ENCODE peak calls at places on chromosomes 6 and 20, in eight cellular contexts. X is LoVo; N is activated CD8-positive, alpha-beta memory T cell treated with anti-CD3 and anti-CD28 coated beads for 1 hour; V is activated naive CD4-positive, alpha-beta T cell treated with Interleukin-2 at 50 U/mL for 16 hours; S is AG04450; U is activated gamma-delta T cell treated with Interleukin-2 at 50 U/mL for 16 hours; R is posterior cingulate gyrus; F is activated T-helper 9 cell treated with anti-CD3 and anti-CD28 coated beads, Interleukin-2, amount 50 U/mL, for 16 hours. O is an unnamed sample.
A peak's percentile ranks its signal among the peaks of the same experiment; 100 is the strongest.

GRCh38 chr6:37324131-37325033 is 29.4 kb upstream of the RNF8 start:
- DNase-seq in X (peak; percentile 24), N (no peak), V (peak; percentile 21), S (no peak), U (no peak), R (no peak), F (no peak), O (no peak)

GRCh38 chr20:34907616-34908469 is 31.4 kb downstream of the ACSS2 start:
- DNase-seq in X (peak; percentile 92), N (no peak), V (no peak), S (peak; percentile 61), U (no peak), R (no peak), F (no peak), O (peak; percentile 11)

GRCh38 chr20:25042531-25043498 is 15.1 kb downstream of the ACSS1 start:
- DNase-seq in X (no peak), N (no peak), V (peak; percentile 10), S (no peak), U (peak; percentile 54), R (peak; percentile 73), F (no peak), O (peak; percentile 57)

GRCh38 chr20:14406495-14406894 is 69.1 kb upstream of the FLRT3 start:
- DNase-seq in X (peak; percentile 73), N (no peak), V (no peak), S (no peak), U (no peak), R (no peak), F (no peak), O (no peak)

GRCh38 chr20:48148916-48149672 is 363.8 kb upstream of the SULF2 start:
- DNase-seq in X (no peak), N (no peak), V (no peak), S (no peak), U (no peak), R (no peak), F (no peak), O (no peak)

GRCh38 chr6:169841251-169841650 is 89.8 kb downstream of the ERMARD start:
- DNase-seq in X (no peak), N (no peak), V (no peak), S (no peak), U (no peak), R (peak; percentile 61), F (no peak), O (no peak)

GRCh38 chr6:116508527-116508926 is 2.9 kb upstream of the CALHM5 start:
- DNase-seq in X (no peak), N (no peak), V (no peak), S (no peak), U (no peak), R (no peak), F (no peak), O (no peak)

GRCh38 chr6:41200296-41200900 is 551 bp downstream of the TREML2 start:
- DNase-seq in X (no peak), N (no peak), V (peak; percentile 56), S (no peak), U (peak; percentile 51), R (no peak), F (peak; percentile 29), O (no peak)

GRCh38 chr6:36130672-36131516 is 581 bp downstream of the MAPK13 start:
- DNase-seq in X (peak; percentile 63), N (no peak), V (peak; percentile 70), S (no peak), U (peak; percentile 53), R (no peak), F (peak; percentile 47), O (no peak)

GRCh38 chr6:102766946-102767345 is 1373.4 kb downstream of the GRIK2 start:
- DNase-seq in X (no peak), N (no peak), V (no peak), S (no peak), U (no peak), R (no peak), F (no peak), O (no peak)

GRCh38 chr20:63544958-63545516 is 2.5 kb downstream of the SRMS start:
- DNase-seq in X (peak; percentile 94), N (no peak), V (no peak), S (no peak), U (no peak), R (no peak), F (no peak), O (no peak)

GRCh38 chr6:133243723-133244122 is 2.6 kb downstream of the EYA4 start:
- DNase-seq in X (no peak), N (no peak), V (no peak), S (no peak), U (no peak), R (no peak), F (no peak), O (peak; percentile 12)

GRCh38 chr20:19699132-19699971 is 58.7 kb upstream of the RIN2 start:
- DNase-seq in X (no peak), N (no peak), V (no peak), S (peak; percentile 42), U (no peak), R (no peak), F (no peak), O (no peak)

GRCh38 chr6:164322533-164322932 is 908.0 kb downstream of the QKI start:
- DNase-seq in X (no peak), N (no peak), V (no peak), S (no peak), U (no peak), R (no peak), F (no peak), O (no peak)

GRCh38 chr6:44264154-44265002 is 973 bp downstream of the NFKBIE start:
- DNase-seq in X (no peak), N (no peak), V (peak; percentile 36), S (no peak), U (peak; percentile 33), R (peak; percentile 83), F (no peak), O (no peak)

GRCh38 chr6:16239090-16239797 is 857 bp downstream of the GMPR start:
- DNase-seq in X (peak; percentile 64), N (no peak), V (peak; percentile 9), S (no peak), U (no peak), R (peak; percentile 91), F (no peak), O (peak; percentile 79)

GRCh38 chr20:39309458-39309857 is 347.3 kb downstream of the DHX35 start:
- DNase-seq in X (no peak), N (no peak), V (no peak), S (no peak), U (no peak), R (no peak), F (no peak), O (no peak)

GRCh38 chr6:63783096-63783495 is 147.5 kb downstream of the PHF3 start:
- DNase-seq in X (peak; percentile 14), N (no peak), V (no peak), S (no peak), U (no peak), R (no peak), F (no peak), O (no peak)

GRCh38 chr6:168280020-168280898 is 39.3 kb downstream of the DACT2 start:
- DNase-seq in X (no peak), N (no peak), V (no peak), S (no peak), U (no peak), R (no peak), F (no peak), O (no peak)

GRCh38 chr20:1998715-1999114 is 4.9 kb upstream of the PDYN start:
- DNase-seq in X (no peak), N (no peak), V (no peak), S (no peak), U (no peak), R (no peak), F (no peak), O (no peak)

GRCh38 chr6:170177383-170178265 is 113.3 kb downstream of the DLL1 start:
- DNase-seq in X (no peak), N (no peak), V (no peak), S (no peak), U (no peak), R (peak; percentile 66), F (no peak), O (no peak)

GRCh38 chr6:155448823-155449789 is 6.5 kb downstream of the NOX3 start:
- DNase-seq in X (no peak), N (no peak), V (no peak), S (no peak), U (no peak), R (no peak), F (no peak), O (no peak)

GRCh38 chr20:3716195-3716834 is 3.9 kb upstream of the SIGLEC1 start:
- DNase-seq in X (peak; percentile 25), N (no peak), V (peak; percentile 14), S (no peak), U (no peak), R (peak; percentile 81), F (no peak), O (no peak)

GRCh38 chr6:101281266-101281665 is 112.2 kb upstream of the GRIK2 start:
- DNase-seq in X (no peak), N (no peak), V (no peak), S (no peak), U (no peak), R (no peak), F (no peak), O (no peak)

GRCh38 chr6:28606424-28607391 is 81.0 kb downstream of the GPX5 start:
- DNase-seq in X (peak; percentile 76), N (no peak), V (peak; percentile 15), S (no peak), U (no peak), R (peak; percentile 90), F (no peak), O (no peak)

GRCh38 chr6:165804331-165805066 is 141.5 kb upstream of the PDE10A start:
- DNase-seq in X (no peak), N (no peak), V (no peak), S (no peak), U (no peak), R (peak; percentile 89), F (no peak), O (no peak)

GRCh38 chr6:156886409-156886808 is 109.2 kb downstream of the ARID1B start:
- DNase-seq in X (no peak), N (no peak), V (no peak), S (no peak), U (no peak), R (no peak), F (no peak), O (no peak)

GRCh38 chr20:47817573-47817972 is 32.3 kb upstream of the SULF2 start:
- DNase-seq in X (peak; percentile 18), N (no peak), V (no peak), S (no peak), U (no peak), R (no peak), F (no peak), O (no peak)

GRCh38 chr6:168721571-168721970 is 280.6 kb downstream of the SMOC2 start:
- DNase-seq in X (no peak), N (no peak), V (no peak), S (no peak), U (no peak), R (no peak), F (no peak), O (no peak)